ENCODE peak calls at places on chromosomes 11 and 22, in four cellular contexts. B is A549, A is K562, L is GM12878. Z is an unnamed sample.

GRCh38 chr22:17954200-17954859 is 70.0 kb downstream of the MICAL3 start:
- DNase-seq in A (no peak), B (peak), L (no peak), Z (no peak)

GRCh38 chr22:29780781-29781676 is 13.9 kb downstream of the UQCR10 start:
- DNase-seq in L (no peak), A (peak), B (no peak), Z (peak)

GRCh38 chr11:9943346-9944110 is 279.7 kb downstream of the SWAP70 start:
- DNase-seq in L (no peak), A (no peak), B (peak), Z (peak)

GRCh38 chr11:67504950-67505561 is at the start of gene PITPNM1:
- DNase-seq in A (peak), L (no peak), B (peak), Z (peak)

GRCh38 chr22:39092111-39092867 is 4.8 kb upstream of the APOBEC3H start:
- DNase-seq in A (no peak), L (no peak), B (no peak), Z (no peak)

GRCh38 chr11:72573380-72573949 is 100.8 kb downstream of the PDE2A start:
- DNase-seq in A (peak), B (peak), L (no peak), Z (peak)

GRCh38 chr11:19193916-19194315 is 7.9 kb downstream of the CSRP3 start:
- DNase-seq in L (no peak), B (no peak), A (no peak), Z (no peak)

GRCh38 chr22:21866821-21867527 is 471 bp downstream of the MAPK1 start:
- DNase-seq in A (peak), L (no peak), B (peak), Z (no peak)

GRCh38 chr11:64372802-64373597 is 14.0 kb downstream of the RPS6KA4 start:
- DNase-seq in A (peak), B (peak), L (no peak), Z (no peak)

GRCh38 chr22:42562282-42562681 is 8.5 kb downstream of the SERHL2 start:
- DNase-seq in L (no peak), B (no peak), A (no peak), Z (no peak)

GRCh38 chr11:12389676-12390075 is 12.3 kb downstream of the PARVA start:
- DNase-seq in B (no peak), A (no peak), L (no peak), Z (no peak)

GRCh38 chr11:4514196-4514595 is 30.8 kb upstream of the OR52M1 start:
- DNase-seq in A (no peak), B (no peak), L (no peak), Z (no peak)

GRCh38 chr11:6438979-6439571 is 1.7 kb downstream of the HPX start:
- DNase-seq in L (no peak), A (peak), B (peak), Z (peak)

DNA sequence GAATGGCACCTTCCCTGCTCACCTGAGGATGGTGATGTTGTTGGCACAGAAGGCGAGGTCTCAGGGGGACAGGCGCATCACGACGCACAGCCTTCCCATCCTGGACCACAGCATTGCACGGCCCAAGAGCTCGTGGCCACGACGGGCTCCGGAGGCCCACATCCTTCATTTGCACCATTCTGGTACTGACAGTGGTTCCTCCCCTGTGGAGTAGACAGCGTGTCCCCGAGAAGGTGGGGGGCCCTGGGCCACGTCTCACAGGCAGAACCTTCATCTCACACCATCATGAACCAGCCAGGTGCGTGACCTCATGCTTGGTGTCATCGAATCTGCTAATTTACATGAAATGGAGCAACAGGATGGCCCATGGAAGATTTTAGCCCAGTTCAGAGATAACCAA is 180.0 kb downstream of the CTTN start:
- DNase-seq in L (no peak), B (no peak), A (no peak), Z (no peak)
- TF ChIP-seq ELK1 in L (no peak), B (no peak), A (no peak), Z (no peak)

GRCh38 chr11:119402470-119402869 is 20.5 kb downstream of the THY1 start:
- DNase-seq in B (no peak), A (no peak), L (no peak), Z (no peak)

GRCh38 chr11:119404872-119405271 is 18.1 kb downstream of the THY1 start:
- DNase-seq in A (no peak), L (no peak), B (no peak), Z (no peak)

GRCh38 chr11:119409731-119410130 is 13.2 kb downstream of the THY1 start:
- DNase-seq in A (no peak), B (no peak), L (no peak), Z (no peak)

GRCh38 chr11:119403021-119403420 is 20.0 kb downstream of the THY1 start:
- DNase-seq in B (no peak), A (no peak), L (no peak), Z (peak)

GRCh38 chr11:119405986-119406385 is 17.0 kb downstream of the THY1 start:
- DNase-seq in A (no peak), B (no peak), L (no peak), Z (peak)
- TF ChIP-seq ELK1 in A (no peak), B (no peak), L (no peak), Z (no peak)

GRCh38 chr22:27474112-27474571 is 327.4 kb downstream of the MN1 start:
- DNase-seq in A (no peak), B (no peak), L (no peak), Z (no peak)
- TF ChIP-seq ELK1 in A (no peak), B (no peak), L (no peak), Z (no peak)

DNA sequence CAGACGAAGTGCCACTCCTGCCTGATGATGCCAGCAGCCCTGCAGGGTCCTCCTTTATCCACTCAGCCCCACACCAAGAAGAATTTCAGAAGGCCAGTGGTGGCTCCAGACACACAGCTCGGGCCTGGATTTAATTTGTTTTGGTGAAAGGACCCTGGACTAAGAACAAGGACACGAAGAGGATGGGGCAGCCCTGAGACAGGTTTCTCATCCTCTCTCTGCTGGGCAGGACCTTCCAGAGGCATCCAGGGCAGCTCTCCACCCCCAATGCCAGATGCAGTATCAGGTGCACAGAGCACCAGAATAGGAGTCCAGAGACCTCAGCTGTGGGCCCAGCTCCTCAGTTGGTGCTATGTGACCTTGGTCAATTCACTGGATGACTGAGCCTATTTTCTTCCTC is 72.0 kb downstream of the TRIM29 start:
- DNase-seq in B (no peak), L (no peak), A (no peak), Z (no peak)
- TF ChIP-seq ELK1 in B (no peak), L (no peak), A (no peak), Z (no peak)

GRCh38 chr11:69718147-69718546 is 14.3 kb upstream of the FGF19 start:
- DNase-seq in B (peak), A (peak), L (no peak), Z (peak)

GRCh38 chr11:69718912-69719311 is 15.1 kb upstream of the FGF19 start:
- DNase-seq in A (no peak), B (no peak), L (no peak), Z (no peak)

GRCh38 chr11:69721061-69721460 is 17.2 kb upstream of the FGF19 start:
- DNase-seq in A (no peak), B (no peak), L (no peak), Z (no peak)

GRCh38 chr11:69726019-69726418 is 22.2 kb upstream of the FGF19 start:
- DNase-seq in B (no peak), L (no peak), A (no peak), Z (no peak)

DNA sequence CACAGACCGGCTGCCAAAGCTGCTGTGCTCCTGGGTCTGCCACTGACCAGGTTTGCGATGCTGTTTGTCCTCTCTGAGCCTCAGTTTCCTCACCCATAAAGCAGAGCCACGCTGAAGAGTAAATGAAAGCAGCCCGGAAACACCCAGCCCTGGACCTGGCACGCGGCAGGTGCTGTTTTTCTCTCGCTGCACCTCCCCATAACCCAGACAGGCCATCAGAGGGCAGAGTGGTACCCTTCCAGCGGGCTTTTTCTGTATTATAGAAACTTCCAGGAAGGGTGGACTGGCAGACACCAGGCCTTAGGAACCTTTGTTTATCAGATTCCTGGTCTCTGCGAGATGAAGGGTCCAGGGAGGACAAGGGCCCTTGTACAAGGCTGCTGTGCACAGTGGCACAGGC is 17.9 kb upstream of the FGF19 start:
- DNase-seq in L (no peak), B (peak), A (no peak), Z (no peak)
- TF ChIP-seq ELK1 in L (no peak), B (no peak), A (no peak), Z (no peak)

GRCh38 chr11:47415949-47416472 is 7.6 kb downstream of the SLC39A13 start:
- DNase-seq in L (no peak), B (peak), A (no peak), Z (peak)
- TF ChIP-seq ELK1 in L (no peak), B (no peak), A (no peak), Z (no peak)

GRCh38 chr22:37336474-37337028 is 54.2 kb downstream of the CYTH4 start:
- DNase-seq in A (peak), L (no peak), B (peak), Z (no peak)
- TF ChIP-seq ELK1 in A (no peak), L (no peak), B (no peak), Z (no peak)

GRCh38 chr11:33182246-33182878 is 21.1 kb upstream of the CSTF3 start:
- DNase-seq in A (no peak), B (no peak), L (no peak), Z (no peak)

GRCh38 chr11:33191456-33191855 is 30.2 kb upstream of the CSTF3 start:
- DNase-seq in A (no peak), B (no peak), L (no peak), Z (peak)

GRCh38 chr11:33187851-33188722 is 26.8 kb upstream of the CSTF3 start:
- DNase-seq in B (no peak), A (no peak), L (no peak), Z (no peak)

DNA sequence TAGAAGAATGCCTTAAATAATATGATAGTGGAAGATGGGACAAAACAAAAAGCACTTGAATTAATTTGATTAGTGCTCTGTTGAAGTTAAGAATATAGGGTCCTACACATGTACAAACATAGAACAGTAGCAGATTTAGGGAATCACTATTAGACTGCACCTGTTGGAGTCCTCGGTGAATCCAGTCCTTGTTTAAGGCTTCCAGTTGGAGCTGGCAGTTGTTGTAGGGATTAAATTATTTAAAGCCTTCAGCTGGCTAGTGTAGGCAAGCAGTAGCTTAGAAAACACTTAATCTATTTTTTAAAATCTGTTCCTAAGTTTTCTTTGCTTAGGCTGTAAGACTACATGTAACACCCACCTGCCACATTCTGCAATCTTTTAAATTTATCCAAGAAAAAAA is 24.5 kb upstream of the CSTF3 start:
- DNase-seq in L (no peak), A (no peak), B (no peak), Z (no peak)
- TF ChIP-seq ELK1 in L (no peak), A (no peak), B (no peak), Z (no peak)